ENCODE peak calls at places on chromosomes 6 and 20, in seven cellular contexts. K is fibroblast of lung, B is right cardiac atrium, W is lung, N is right lobe of liver, R is adrenal gland, H is tibial nerve. E is an unnamed sample.

GRCh38 chr6:73394577-73395354 is at the start of gene DDX43:
- DNase-seq in W (peak), B (peak), R (peak), H (peak), K (peak), N (no peak), E (peak)

GRCh38 chr20:17172826-17173420 is 53.9 kb upstream of the PCSK2 start:
- DNase-seq in H (no peak), K (peak), R (no peak), B (no peak), W (no peak), N (no peak), E (no peak)

GRCh38 chr20:49685161-49685601 is 28.5 kb downstream of the B4GALT5 start:
- DNase-seq in B (no peak), N (no peak), K (no peak), W (no peak), R (no peak), H (no peak), E (no peak)

GRCh38 chr6:166598441-166599138 is 12.1 kb upstream of the RAMACL start:
- DNase-seq in K (peak), R (peak), N (no peak), B (peak), H (no peak), W (no peak), E (no peak)

GRCh38 chr6:51369485-51369884 is 550.8 kb downstream of the TFAP2B start:
- DNase-seq in N (no peak), H (no peak), R (no peak), K (no peak), B (no peak), W (no peak), E (no peak)

GRCh38 chr6:29561618-29562181 is 2.2 kb upstream of the UBD start:
- DNase-seq in B (no peak), K (no peak), N (no peak), W (no peak), H (no peak), R (no peak), E (no peak)

GRCh38 chr6:154298297-154298696 is 58.3 kb downstream of the IPCEF1 start:
- DNase-seq in W (no peak), K (peak), H (no peak), R (no peak), N (no peak), B (no peak), E (no peak)

GRCh38 chr6:77180367-77180766 is 282.9 kb downstream of the HTR1B start:
- DNase-seq in N (no peak), B (no peak), H (no peak), K (peak), W (no peak), R (no peak), E (no peak)

GRCh38 chr6:38552136-38552535 is 87.6 kb downstream of the BTBD9 start:
- DNase-seq in K (no peak), W (no peak), H (no peak), N (no peak), R (no peak), B (no peak), E (no peak)

GRCh38 chr6:16698988-16699868 is 62.0 kb downstream of the ATXN1 start:
- DNase-seq in R (peak), N (no peak), K (peak), B (no peak), H (no peak), W (no peak), E (no peak)

GRCh38 chr6:135568366-135568765 is 70.8 kb upstream of the AHI1 start:
- DNase-seq in R (peak), K (peak), N (no peak), B (peak), H (no peak), W (no peak), E (no peak)
- H3K4me3 ChIP-seq in R (no peak), K (no peak), N (no peak), B (no peak), H (no peak), W (no peak), E (no peak)

GRCh38 chr6:30614044-30614842 is 2.8 kb downstream of the PPP1R10 start:
- DNase-seq in B (peak), W (no peak), N (no peak), H (no peak), K (no peak), R (no peak), E (no peak)
- H3K4me3 ChIP-seq in B (peak), W (peak), N (peak), H (peak), K (peak), R (no peak), E (peak)

DNA sequence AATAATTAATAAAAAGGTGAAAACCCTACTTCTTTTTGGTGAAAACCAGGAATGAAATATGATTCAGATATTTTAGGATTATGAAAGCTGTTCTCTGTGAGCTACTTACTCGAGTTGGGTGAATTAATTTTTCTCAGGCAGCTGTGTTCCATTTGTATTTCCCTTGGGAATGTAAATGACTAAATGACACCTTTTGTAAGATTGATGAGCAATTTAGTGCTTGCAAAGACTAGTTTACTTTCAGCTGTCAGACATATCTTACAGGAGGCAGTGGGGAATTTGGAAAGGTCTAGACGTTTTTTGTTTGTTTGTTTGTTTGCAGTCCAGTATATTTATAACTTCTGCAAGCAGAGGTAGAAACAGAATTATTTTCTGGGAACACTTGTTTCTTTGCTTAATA is 91.2 kb downstream of the AKAP7 start:
- DNase-seq in R (no peak), K (no peak), B (no peak), W (no peak), N (no peak), H (no peak), E (no peak)
- H3K4me3 ChIP-seq in R (no peak), K (no peak), B (no peak), W (no peak), N (no peak), H (no peak), E (no peak)

GRCh38 chr6:56849876-56850275 is 105.0 kb upstream of the BEND6 start:
- DNase-seq in K (peak), R (peak), N (no peak), B (no peak), H (no peak), W (no peak), E (no peak)

GRCh38 chr6:56852249-56852606 is 102.7 kb upstream of the BEND6 start:
- DNase-seq in N (no peak), H (no peak), R (no peak), K (no peak), B (no peak), W (no peak), E (no peak)

GRCh38 chr6:56851541-56852248 is 103.2 kb upstream of the BEND6 start:
- DNase-seq in H (no peak), K (peak), B (peak), N (no peak), W (no peak), R (peak), E (no peak)

GRCh38 chr6:56851104-56851503 is 103.8 kb upstream of the BEND6 start:
- DNase-seq in R (no peak), K (peak), B (peak), H (no peak), W (no peak), N (no peak), E (no peak)

DNA sequence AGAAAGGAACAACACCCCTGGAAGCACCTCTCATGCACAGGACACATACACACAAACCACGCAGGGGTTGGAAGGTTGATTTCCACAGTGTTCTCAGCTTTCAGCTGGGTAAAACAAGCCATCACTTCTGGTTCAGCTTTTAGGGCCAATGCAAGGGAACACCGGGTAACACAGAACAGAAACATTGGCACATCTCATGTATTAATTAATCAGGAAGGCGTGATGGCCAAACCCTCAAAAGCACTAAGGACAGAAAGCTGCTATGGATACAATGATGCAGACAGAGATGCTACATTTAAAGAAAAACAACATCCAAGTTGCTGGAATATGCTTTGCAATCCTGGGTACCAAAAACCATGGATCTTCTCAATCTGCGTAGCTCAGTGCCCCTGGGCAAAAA is 104.3 kb upstream of the BEND6 start:
- DNase-seq in N (no peak), H (no peak), W (no peak), R (no peak), B (no peak), K (no peak), E (no peak)
- H3K4me3 ChIP-seq in N (peak), H (no peak), W (no peak), R (no peak), B (peak), K (peak), E (peak)

GRCh38 chr6:150058231-150058792 is 10.6 kb downstream of the ULBP3 start:
- DNase-seq in H (no peak), K (no peak), R (no peak), B (no peak), W (no peak), N (no peak), E (no peak)

GRCh38 chr6:150055131-150055530 is 13.8 kb downstream of the ULBP3 start:
- DNase-seq in N (no peak), H (no peak), B (no peak), W (no peak), R (no peak), K (no peak), E (no peak)

GRCh38 chr6:150057501-150057951 is 11.4 kb downstream of the ULBP3 start:
- DNase-seq in N (no peak), B (no peak), W (no peak), R (no peak), K (no peak), H (no peak), E (no peak)

GRCh38 chr6:150056156-150056555 is 12.8 kb downstream of the ULBP3 start:
- DNase-seq in W (no peak), N (no peak), K (no peak), H (no peak), R (no peak), B (no peak), E (no peak)

GRCh38 chr6:150056916-150057315 is 12.0 kb downstream of the ULBP3 start:
- DNase-seq in K (no peak), W (no peak), N (no peak), R (no peak), B (no peak), H (no peak), E (no peak)
- H3K4me3 ChIP-seq in K (no peak), W (no peak), N (no peak), R (no peak), B (no peak), H (no peak), E (no peak)

GRCh38 chr6:3534599-3534998 is 77.7 kb upstream of the SLC22A23 start:
- DNase-seq in N (no peak), W (peak), R (no peak), H (no peak), B (no peak), K (peak), E (no peak)
- H3K4me3 ChIP-seq in N (no peak), W (no peak), R (no peak), H (no peak), B (no peak), K (no peak), E (no peak)

DNA sequence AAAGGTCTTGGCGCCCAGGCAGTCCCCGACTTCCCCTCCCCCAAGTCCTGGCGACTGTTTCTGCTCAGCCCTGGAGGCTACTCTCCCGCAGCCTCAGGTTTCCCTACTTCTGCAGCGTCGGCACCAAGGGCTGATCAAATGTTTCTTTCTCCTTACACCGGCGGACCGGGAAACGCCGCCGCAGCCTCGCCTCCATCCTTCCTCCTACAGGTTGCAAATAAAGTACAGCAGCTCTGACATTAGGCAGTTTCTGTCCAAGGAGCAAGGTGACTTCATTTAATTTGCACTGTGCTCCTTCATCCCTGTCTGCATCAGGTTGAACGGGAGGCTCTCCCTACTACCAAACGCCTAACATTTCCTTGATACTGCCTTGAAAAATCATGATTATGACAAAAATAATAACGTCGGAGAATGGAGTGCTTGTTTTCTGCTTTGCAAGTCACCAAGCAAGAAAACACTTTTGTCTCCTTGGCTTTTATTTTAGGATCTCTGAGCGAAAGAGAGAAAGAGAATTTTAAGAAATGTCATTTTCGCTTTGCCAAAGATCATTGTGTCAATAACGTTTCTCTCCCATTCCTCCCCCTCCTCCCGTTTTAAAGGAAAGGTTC is 1.0 kb downstream of the CLIC5 start:
- DNase-seq in B (peak), R (no peak), W (no peak), N (no peak), H (no peak), K (no peak), E (no peak)
- H3K4me3 ChIP-seq in B (peak), R (no peak), W (peak), N (peak), H (peak), K (no peak), E (peak)

GRCh38 chr20:63836335-63837133 is 5.5 kb upstream of the ZBTB46 start:
- DNase-seq in H (no peak), K (no peak), B (no peak), W (no peak), N (no peak), R (no peak), E (no peak)

GRCh38 chr20:63833776-63834544 is 2.9 kb upstream of the ZBTB46 start:
- DNase-seq in R (no peak), W (no peak), K (peak), B (no peak), H (no peak), N (no peak), E (no peak)

GRCh38 chr20:63834545-63834880 is 3.4 kb upstream of the ZBTB46 start:
- DNase-seq in R (no peak), W (no peak), N (no peak), K (no peak), B (no peak), H (no peak), E (no peak)

GRCh38 chr20:63837134-63837429 is 6.0 kb upstream of the ZBTB46 start:
- DNase-seq in R (no peak), B (no peak), H (no peak), K (no peak), W (no peak), N (no peak), E (no peak)

GRCh38 chr20:63835031-63835858 is 4.2 kb upstream of the ZBTB46 start:
- DNase-seq in N (peak), H (peak), R (peak), K (peak), B (peak), W (peak), E (peak)
- H3K4me3 ChIP-seq in N (no peak), H (no peak), R (no peak), K (no peak), B (no peak), W (no peak), E (peak)

GRCh38 chr20:64051033-64051452 is 1.6 kb upstream of the SOX18 start:
- DNase-seq in R (no peak), W (no peak), H (no peak), K (no peak), N (no peak), B (no peak), E (no peak)

GRCh38 chr20:64049060-64049886 is at the start of gene SOX18:
- DNase-seq in K (peak), H (no peak), W (no peak), B (peak), N (no peak), R (no peak), E (no peak)

GRCh38 chr20:64050261-64051032 is 1.0 kb upstream of the SOX18 start:
- DNase-seq in W (no peak), R (no peak), K (no peak), H (no peak), N (no peak), B (no peak), E (no peak)

GRCh38 chr20:64048402-64049044 is 916 bp downstream of the SOX18 start:
- DNase-seq in B (no peak), N (no peak), R (no peak), H (no peak), W (no peak), K (no peak), E (no peak)

GRCh38 chr20:64049887-64050260 is 435 bp upstream of the SOX18 start:
- DNase-seq in B (peak), K (no peak), R (no peak), W (no peak), H (no peak), N (no peak), E (no peak)
- H3K4me3 ChIP-seq in B (peak), K (no peak), R (no peak), W (no peak), H (no peak), N (no peak), E (no peak)

GRCh38 chr6:43427406-43428111 is at the start of gene ABCC10:
- DNase-seq in W (peak), R (peak), B (peak), K (peak), N (peak), H (peak), E (peak)

GRCh38 chr6:43428112-43428570 is 800 bp downstream of the ABCC10 start:
- DNase-seq in N (no peak), W (no peak), R (no peak), H (no peak), K (no peak), B (no peak), E (no peak)

GRCh38 chr6:43432009-43432945 is 4.9 kb downstream of the ABCC10 start:
- DNase-seq in H (no peak), W (no peak), N (no peak), R (no peak), B (peak), K (no peak), E (no peak)

GRCh38 chr6:43426928-43427405 is 374 bp upstream of the ABCC10 start:
- DNase-seq in N (no peak), H (no peak), K (no peak), R (no peak), W (no peak), B (no peak), E (no peak)

GRCh38 chr6:43428874-43429273 is 1.5 kb downstream of the ABCC10 start:
- DNase-seq in N (no peak), R (no peak), K (peak), H (no peak), W (no peak), B (no peak), E (no peak)
- H3K4me3 ChIP-seq in N (no peak), R (no peak), K (peak), H (no peak), W (no peak), B (peak), E (peak)